ENCODE peak calls at places on chromosomes 12 and 14, in four cellular contexts. One of them, this sample, is unnamed.

GRCh38 chr14:68248481-68249255 is 429.1 kb downstream of the RAD51B start:
- DNase-seq in CD4-positive, alpha-beta T cell: no peak
- DNase-seq in kidney epithelial cell: no peak
- DNase-seq in NCI-H748 treated with DMSO at 0.1 percent for 48 hours: peak; percentile 38
- DNase-seq in this sample: no peak

GRCh38 chr14:92362781-92363235 is 39.8 kb downstream of the SLC24A4 start:
- DNase-seq in CD4-positive, alpha-beta T cell: no peak
- DNase-seq in NCI-H748 treated with DMSO at 0.1 percent for 48 hours: no peak
- DNase-seq in kidney epithelial cell: peak; percentile 21
- DNase-seq in this sample: no peak

GRCh38 chr12:75666126-75666979 is 154.9 kb upstream of the KRR1 start:
- DNase-seq in CD4-positive, alpha-beta T cell: no peak
- DNase-seq in kidney epithelial cell: peak; percentile 10
- DNase-seq in NCI-H748 treated with DMSO at 0.1 percent for 48 hours: no peak
- DNase-seq in this sample: no peak

GRCh38 chr14:89276424-89276975 is 140.5 kb downstream of the FOXN3 start:
- DNase-seq in kidney epithelial cell: peak; percentile 59
- DNase-seq in CD4-positive, alpha-beta T cell: no peak
- DNase-seq in NCI-H748 treated with DMSO at 0.1 percent for 48 hours: no peak
- DNase-seq in this sample: no peak

GRCh38 chr12:10722502-10722904 is 620 bp downstream of the YBX3 start:
- DNase-seq in CD4-positive, alpha-beta T cell: peak; percentile 0
- DNase-seq in kidney epithelial cell: no peak
- DNase-seq in NCI-H748 treated with DMSO at 0.1 percent for 48 hours: no peak
- DNase-seq in this sample: peak; percentile 37

GRCh38 chr14:69726761-69727511 is 40.0 kb upstream of the SRSF5 start:
- DNase-seq in kidney epithelial cell: no peak
- DNase-seq in CD4-positive, alpha-beta T cell: peak; percentile 84
- DNase-seq in NCI-H748 treated with DMSO at 0.1 percent for 48 hours: peak; percentile 40
- DNase-seq in this sample: peak; percentile 14

GRCh38 chr12:125329239-125330238 is 264.3 kb downstream of the AACS start:
- DNase-seq in kidney epithelial cell: no peak
- DNase-seq in NCI-H748 treated with DMSO at 0.1 percent for 48 hours: no peak
- DNase-seq in CD4-positive, alpha-beta T cell: no peak
- DNase-seq in this sample: no peak

GRCh38 chr12:23760495-23760894 is 189.0 kb downstream of the SOX5 start:
- DNase-seq in CD4-positive, alpha-beta T cell: no peak
- DNase-seq in NCI-H748 treated with DMSO at 0.1 percent for 48 hours: no peak
- DNase-seq in kidney epithelial cell: no peak
- DNase-seq in this sample: no peak

GRCh38 chr12:93751864-93752610 is 74.9 kb downstream of the CRADD start:
- DNase-seq in CD4-positive, alpha-beta T cell: no peak
- DNase-seq in kidney epithelial cell: no peak
- DNase-seq in NCI-H748 treated with DMSO at 0.1 percent for 48 hours: no peak
- DNase-seq in this sample: no peak

GRCh38 chr12:104462931-104463339 is 6.2 kb downstream of the CHST11 start:
- DNase-seq in CD4-positive, alpha-beta T cell: no peak
- DNase-seq in kidney epithelial cell: no peak
- DNase-seq in NCI-H748 treated with DMSO at 0.1 percent for 48 hours: no peak
- DNase-seq in this sample: peak; percentile 52

GRCh38 chr12:51911307-51911706 is 4.0 kb downstream of the ACVRL1 start:
- DNase-seq in kidney epithelial cell: no peak
- DNase-seq in NCI-H748 treated with DMSO at 0.1 percent for 48 hours: no peak
- DNase-seq in CD4-positive, alpha-beta T cell: no peak
- DNase-seq in this sample: no peak

GRCh38 chr14:61387076-61387475 is 65.7 kb downstream of the PRKCH start:
- DNase-seq in CD4-positive, alpha-beta T cell: no peak
- DNase-seq in NCI-H748 treated with DMSO at 0.1 percent for 48 hours: no peak
- DNase-seq in kidney epithelial cell: no peak
- DNase-seq in this sample: no peak

GRCh38 chr14:94542111-94542810 is 19.0 kb upstream of the SERPINA4 start:
- DNase-seq in CD4-positive, alpha-beta T cell: no peak
- DNase-seq in kidney epithelial cell: no peak
- DNase-seq in NCI-H748 treated with DMSO at 0.1 percent for 48 hours: no peak
- DNase-seq in this sample: no peak

GRCh38 chr14:95518045-95518751 is 1.7 kb upstream of the SYNE3 start:
- DNase-seq in NCI-H748 treated with DMSO at 0.1 percent for 48 hours: peak; percentile 63
- DNase-seq in CD4-positive, alpha-beta T cell: no peak
- DNase-seq in kidney epithelial cell: no peak
- DNase-seq in this sample: no peak

GRCh38 chr12:52249041-52249461 is 16.0 kb downstream of the KRT7 start:
- DNase-seq in CD4-positive, alpha-beta T cell: no peak
- DNase-seq in kidney epithelial cell: no peak
- DNase-seq in NCI-H748 treated with DMSO at 0.1 percent for 48 hours: no peak
- DNase-seq in this sample: no peak

GRCh38 chr12:805022-805632 is 52.7 kb downstream of the WNK1 start:
- DNase-seq in NCI-H748 treated with DMSO at 0.1 percent for 48 hours: no peak
- DNase-seq in kidney epithelial cell: no peak
- DNase-seq in CD4-positive, alpha-beta T cell: no peak
- DNase-seq in this sample: peak; percentile 33

GRCh38 chr14:49995162-49995561 is 102.3 kb downstream of the ARF6 start:
- DNase-seq in CD4-positive, alpha-beta T cell: no peak
- DNase-seq in NCI-H748 treated with DMSO at 0.1 percent for 48 hours: no peak
- DNase-seq in kidney epithelial cell: no peak
- DNase-seq in this sample: no peak

GRCh38 chr12:130357729-130358330 is 20.1 kb downstream of the PIWIL1 start:
- DNase-seq in NCI-H748 treated with DMSO at 0.1 percent for 48 hours: no peak
- DNase-seq in kidney epithelial cell: no peak
- DNase-seq in CD4-positive, alpha-beta T cell: no peak
- DNase-seq in this sample: no peak

GRCh38 chr14:75542585-75543091 is 20.4 kb downstream of the BATF start:
- DNase-seq in CD4-positive, alpha-beta T cell: peak; percentile 66
- DNase-seq in kidney epithelial cell: no peak
- DNase-seq in NCI-H748 treated with DMSO at 0.1 percent for 48 hours: no peak
- DNase-seq in this sample: no peak

GRCh38 chr12:46547421-46548340 is 175.1 kb upstream of the SLC38A2 start:
- DNase-seq in CD4-positive, alpha-beta T cell: no peak
- DNase-seq in kidney epithelial cell: no peak
- DNase-seq in NCI-H748 treated with DMSO at 0.1 percent for 48 hours: no peak
- DNase-seq in this sample: no peak

GRCh38 chr12:885701-886100 is 63.8 kb downstream of the RAD52 start:
- DNase-seq in kidney epithelial cell: no peak
- DNase-seq in CD4-positive, alpha-beta T cell: no peak
- DNase-seq in NCI-H748 treated with DMSO at 0.1 percent for 48 hours: no peak
- DNase-seq in this sample: no peak

GRCh38 chr12:570237-570925 is 92.9 kb downstream of the NINJ2 start:
- DNase-seq in kidney epithelial cell: peak; percentile 52
- DNase-seq in CD4-positive, alpha-beta T cell: no peak
- DNase-seq in NCI-H748 treated with DMSO at 0.1 percent for 48 hours: no peak
- DNase-seq in this sample: no peak

GRCh38 chr14:102221026-102221425 is 81.3 kb downstream of the WDR20 start:
- DNase-seq in CD4-positive, alpha-beta T cell: no peak
- DNase-seq in kidney epithelial cell: no peak
- DNase-seq in NCI-H748 treated with DMSO at 0.1 percent for 48 hours: no peak
- DNase-seq in this sample: no peak

GRCh38 chr12:15227004-15227679 is 5.9 kb upstream of the RERG start:
- DNase-seq in kidney epithelial cell: no peak
- DNase-seq in CD4-positive, alpha-beta T cell: no peak
- DNase-seq in NCI-H748 treated with DMSO at 0.1 percent for 48 hours: no peak
- DNase-seq in this sample: peak; percentile 39

GRCh38 chr12:122753213-122753571 is 568 bp downstream of the DENR start:
- DNase-seq in kidney epithelial cell: no peak
- DNase-seq in CD4-positive, alpha-beta T cell: no peak
- DNase-seq in NCI-H748 treated with DMSO at 0.1 percent for 48 hours: no peak
- DNase-seq in this sample: peak; percentile 32

GRCh38 chr14:91354221-91354916 is 63.3 kb downstream of the CCDC88C start:
- DNase-seq in kidney epithelial cell: no peak
- DNase-seq in NCI-H748 treated with DMSO at 0.1 percent for 48 hours: peak; percentile 64
- DNase-seq in CD4-positive, alpha-beta T cell: no peak
- DNase-seq in this sample: no peak

GRCh38 chr12:42854826-42855225 is 265.3 kb upstream of the PRICKLE1 start:
- DNase-seq in kidney epithelial cell: no peak
- DNase-seq in NCI-H748 treated with DMSO at 0.1 percent for 48 hours: no peak
- DNase-seq in CD4-positive, alpha-beta T cell: no peak
- DNase-seq in this sample: no peak

GRCh38 chr14:50038398-50039119 is 77.8 kb downstream of the VCPKMT start:
- DNase-seq in NCI-H748 treated with DMSO at 0.1 percent for 48 hours: no peak
- DNase-seq in kidney epithelial cell: no peak
- DNase-seq in CD4-positive, alpha-beta T cell: no peak
- DNase-seq in this sample: peak; percentile 74

GRCh38 chr14:50462111-50462510 is 65.4 kb upstream of the CDKL1 start:
- DNase-seq in NCI-H748 treated with DMSO at 0.1 percent for 48 hours: no peak
- DNase-seq in kidney epithelial cell: no peak
- DNase-seq in CD4-positive, alpha-beta T cell: no peak
- DNase-seq in this sample: no peak

GRCh38 chr14:71833476-71833875 is 98.8 kb upstream of the RGS6 start:
- DNase-seq in CD4-positive, alpha-beta T cell: no peak
- DNase-seq in NCI-H748 treated with DMSO at 0.1 percent for 48 hours: peak; percentile 11
- DNase-seq in kidney epithelial cell: no peak
- DNase-seq in this sample: no peak

GRCh38 chr14:24233538-24233866 is 773 bp downstream of the GMPR2 start:
- DNase-seq in CD4-positive, alpha-beta T cell: no peak
- DNase-seq in kidney epithelial cell: no peak
- DNase-seq in NCI-H748 treated with DMSO at 0.1 percent for 48 hours: no peak
- DNase-seq in this sample: no peak

GRCh38 chr12:53651718-53652117 is 24.2 kb downstream of the ATP5MC2 start:
- DNase-seq in CD4-positive, alpha-beta T cell: no peak
- DNase-seq in NCI-H748 treated with DMSO at 0.1 percent for 48 hours: no peak
- DNase-seq in kidney epithelial cell: no peak
- DNase-seq in this sample: no peak

GRCh38 chr14:45679852-45680251 is 426.9 kb upstream of the MIS18BP1 start:
- DNase-seq in NCI-H748 treated with DMSO at 0.1 percent for 48 hours: no peak
- DNase-seq in kidney epithelial cell: peak; percentile 63
- DNase-seq in CD4-positive, alpha-beta T cell: no peak
- DNase-seq in this sample: no peak

GRCh38 chr14:95229749-95230148 is 72.4 kb upstream of the DICER1 start:
- DNase-seq in NCI-H748 treated with DMSO at 0.1 percent for 48 hours: no peak
- DNase-seq in CD4-positive, alpha-beta T cell: no peak
- DNase-seq in kidney epithelial cell: no peak
- DNase-seq in this sample: no peak

This sample was measured in HL-60.